ENCODE peak calls at places on chromosomes 1 and 21, in seven cellular contexts. P, G, U, M, D, T and Y are unnamed samples.

GRCh38 chr1:38009088-38009840 is 3.3 kb upstream of the UTP11 start:
- DNase-seq in P (no peak), G (no peak), U (peak), M (peak), D (no peak), T (no peak), Y (no peak)

GRCh38 chr21:26169061-26169610 is 1.4 kb downstream of the APP start:
- DNase-seq in P (peak), G (peak), U (peak), M (peak), D (peak), T (no peak), Y (peak)

GRCh38 chr1:53371121-53371666 is 43.3 kb upstream of the LRP8 start:
- DNase-seq in P (no peak), G (no peak), U (no peak), M (no peak), D (no peak), T (no peak), Y (no peak)

GRCh38 chr1:26856604-26857469 is 6.1 kb upstream of the SFN start:
- DNase-seq in P (no peak), G (no peak), U (no peak), M (no peak), D (no peak), T (no peak), Y (no peak)

GRCh38 chr1:113747376-113747775 is 11.9 kb downstream of the PHTF1 start:
- DNase-seq in P (no peak), G (no peak), U (no peak), M (peak), D (no peak), T (no peak), Y (no peak)

GRCh38 chr1:51664412-51665240 is 47.7 kb downstream of the OSBPL9 start:
- DNase-seq in P (no peak), G (peak), U (no peak), M (peak), D (no peak), T (no peak), Y (no peak)

GRCh38 chr1:153647375-153647714 is 11.2 kb upstream of the SNAPIN start:
- DNase-seq in P (no peak), G (no peak), U (no peak), M (no peak), D (no peak), T (no peak), Y (no peak)

GRCh38 chr21:24205317-24205716 is 1402.0 kb downstream of the MRPL39 start:
- DNase-seq in P (no peak), G (no peak), U (no peak), M (no peak), D (no peak), T (no peak), Y (no peak)

GRCh38 chr1:229003233-229004031 is 267.5 kb upstream of the RAB4A start:
- DNase-seq in P (peak), G (no peak), U (no peak), M (no peak), D (no peak), T (no peak), Y (peak)

GRCh38 chr1:152995838-152996237 is 5.7 kb upstream of the SPRR3 start:
- DNase-seq in P (no peak), G (no peak), U (no peak), M (no peak), D (no peak), T (no peak), Y (no peak)

GRCh38 chr1:109193653-109194590 is 19.8 kb upstream of the SARS1 start:
- DNase-seq in P (no peak), G (no peak), U (peak), M (no peak), D (peak), T (no peak), Y (no peak)

GRCh38 chr1:166980818-166981217 is 5.5 kb upstream of the ILDR2 start:
- DNase-seq in P (no peak), G (no peak), U (no peak), M (no peak), D (no peak), T (no peak), Y (no peak)

GRCh38 chr1:183711691-183712401 is 58.7 kb upstream of the APOBEC4 start:
- DNase-seq in P (no peak), G (no peak), U (no peak), M (peak), D (no peak), T (no peak), Y (no peak)

GRCh38 chr1:153534226-153534932 is 1.4 kb downstream of the S100A6 start:
- DNase-seq in P (no peak), G (no peak), U (no peak), M (peak), D (no peak), T (no peak), Y (no peak)

GRCh38 chr1:93288558-93288957 is 57.1 kb upstream of the DR1 start:
- DNase-seq in P (no peak), G (no peak), U (peak), M (no peak), D (no peak), T (no peak), Y (no peak)